ENCODE peak calls at places on chromosomes 12 and 14, in four cellular contexts. Z, N, B and A are unnamed samples.
A peak's percentile ranks its signal among the peaks of the same experiment; 100 is the strongest.

GRCh38 chr12:9361879-9362326 is 153.7 kb upstream of the PZP start:
- DNase-seq in B (no peak), N (no peak), Z (no peak), A (no peak)

GRCh38 chr14:74853581-74853980 is 22.4 kb downstream of the PROX2 start:
- DNase-seq in Z (no peak), N (no peak), B (no peak), A (no peak)

GRCh38 chr14:105030836-105031396 is 10.0 kb upstream of the CDCA4 start:
- DNase-seq in Z (no peak), B (no peak), N (no peak), A (no peak)

GRCh38 chr12:6552140-6552551 is 3.7 kb downstream of the IFFO1 start:
- DNase-seq in B (no peak), N (no peak), Z (peak; percentile 73), A (peak; percentile 54)

GRCh38 chr12:118526255-118527095 is 150.1 kb downstream of the SUDS3 start:
- DNase-seq in Z (peak; percentile 58), B (no peak), N (no peak), A (no peak)

GRCh38 chr12:109731806-109732205 is 18.2 kb downstream of the FAM222A start:
- DNase-seq in N (peak; percentile 3), Z (no peak), B (no peak), A (peak; percentile 4)

GRCh38 chr14:50099335-50099734 is 17.0 kb downstream of the VCPKMT start:
- DNase-seq in Z (no peak), B (no peak), N (no peak), A (no peak)

GRCh38 chr12:112170376-112170775 is 45.0 kb downstream of the TRAFD1 start:
- DNase-seq in N (no peak), B (peak; percentile 23), Z (no peak), A (peak; percentile 55)

GRCh38 chr14:31934767-31935266 is 142.3 kb upstream of the ARHGAP5 start:
- DNase-seq in N (peak; percentile 24), B (peak; percentile 12), Z (no peak), A (no peak)

GRCh38 chr14:54772451-54772881 is 130.2 kb downstream of the GCH1 start:
- DNase-seq in B (no peak), N (no peak), Z (no peak), A (no peak)

GRCh38 chr12:3967556-3968160 is 94.5 kb upstream of the PARP11 start:
- DNase-seq in B (no peak), Z (no peak), N (no peak), A (no peak)

GRCh38 chr12:22051114-22051698 is 5.2 kb downstream of the CMAS start:
- DNase-seq in N (no peak), Z (no peak), B (no peak), A (no peak)

GRCh38 chr12:46933947-46934346 is 108.2 kb upstream of the SLC38A4 start:
- DNase-seq in N (no peak), Z (no peak), B (no peak), A (no peak)

GRCh38 chr12:89861086-89861485 is 152.4 kb upstream of the ATP2B1 start:
- DNase-seq in N (no peak), Z (no peak), B (no peak), A (no peak)

GRCh38 chr14:105862581-105863239 is 336.3 kb downstream of the TMEM121 start:
- DNase-seq in Z (no peak), B (no peak), N (no peak), A (peak; percentile 17)

GRCh38 chr12:27534060-27534764 is 10.2 kb downstream of the PPFIBP1 start:
- DNase-seq in N (no peak), B (peak; percentile 44), Z (no peak), A (no peak)

GRCh38 chr12:91204416-91204815 is 21.8 kb upstream of the DCN start:
- DNase-seq in B (no peak), N (no peak), Z (no peak), A (no peak)

GRCh38 chr12:6374028-6374780 is 1.2 kb downstream of the SCNN1A start:
- DNase-seq in B (no peak), Z (no peak), N (no peak), A (no peak)

GRCh38 chr14:67710209-67710608 is 8.5 kb downstream of the RDH12 start:
- DNase-seq in Z (no peak), B (no peak), N (no peak), A (no peak)

GRCh38 chr14:72792051-72792788 is 101.7 kb downstream of the DPF3 start:
- DNase-seq in Z (peak; percentile 78), N (peak; percentile 53), B (no peak), A (peak; percentile 62)

GRCh38 chr14:101018561-101019290 is 115.2 kb upstream of the RTL1 start:
- DNase-seq in N (no peak), Z (no peak), B (no peak), A (peak; percentile 53)